ENCODE peak calls at places on chromosomes 3 and 15, in four cellular contexts. Y is brain microvascular endothelial cell, U is fibroblast of mammary gland, X is neuronal stem cell. M is an unnamed sample.

GRCh38 chr15:80679805-80680175 is 15.3 kb upstream of the ABHD17C start:
- DNase-seq in X (no peak), Y (no peak), U (no peak), M (no peak)

GRCh38 chr3:72482589-72483249 is 365.5 kb downstream of the SHQ1 start:
- DNase-seq in U (peak; percentile 91), Y (peak; percentile 77), X (no peak), M (peak; percentile 60)

GRCh38 chr15:78712797-78713515 is 71.9 kb upstream of the CHRNB4 start:
- DNase-seq in U (no peak), Y (no peak), X (no peak), M (no peak)

GRCh38 chr3:101824691-101825090 is 24.6 kb upstream of the NFKBIZ start:
- DNase-seq in U (peak; percentile 80), X (no peak), Y (no peak), M (peak; percentile 65)

GRCh38 chr3:50664959-50665602 is 9.6 kb upstream of the DOCK3 start:
- DNase-seq in X (no peak), Y (no peak), U (no peak), M (no peak)

GRCh38 chr3:70989174-70989573 is 594.4 kb downstream of the FOXP1 start:
- DNase-seq in U (peak; percentile 82), X (no peak), Y (no peak), M (peak; percentile 82)

GRCh38 chr15:31435891-31436628 is 109.4 kb downstream of the KLF13 start:
- DNase-seq in U (peak; percentile 67), Y (no peak), X (no peak), M (peak; percentile 44)

GRCh38 chr3:138458774-138459499 is 24.5 kb downstream of the ESYT3 start:
- DNase-seq in Y (no peak), X (no peak), U (no peak), M (no peak)

GRCh38 chr15:93152264-93152884 is 63.4 kb upstream of the RGMA start:
- DNase-seq in Y (no peak), U (no peak), X (no peak), M (no peak)

GRCh38 chr15:65580287-65580686 is 30.6 kb downstream of the INTS14 start:
- DNase-seq in U (peak; percentile 83), Y (peak; percentile 64), X (no peak), M (peak; percentile 67)

GRCh38 chr3:37492977-37493471 is 318.6 kb upstream of the LRRFIP2 start:
- DNase-seq in U (peak; percentile 58), Y (no peak), X (no peak), M (peak; percentile 68)

GRCh38 chr3:126441256-126441880 is 34.3 kb downstream of the ZXDC start:
- DNase-seq in X (no peak), Y (no peak), U (no peak), M (no peak)

GRCh38 chr15:96693515-96693914 is 363.0 kb downstream of the NR2F2 start:
- DNase-seq in U (no peak), X (no peak), Y (no peak), M (no peak)

GRCh38 chr3:136899622-136900158 is 37.7 kb downstream of the NCK1 start:
- DNase-seq in U (no peak), X (no peak), Y (no peak), M (no peak)

GRCh38 chr15:70442211-70442610 is 321.1 kb downstream of the UACA start:
- DNase-seq in X (no peak), Y (no peak), U (no peak), M (no peak)

GRCh38 chr15:50176869-50177268 is 5.1 kb upstream of the SLC27A2 start:
- DNase-seq in X (no peak), U (peak; percentile 8), Y (peak; percentile 23), M (no peak)

GRCh38 chr3:129689036-129689435 is 82.6 kb upstream of the PLXND1 start:
- DNase-seq in Y (no peak), U (no peak), X (no peak), M (no peak)

GRCh38 chr3:23750573-23751484 is 54.9 kb upstream of the UBE2E1 start:
- DNase-seq in Y (no peak), U (no peak), X (no peak), M (no peak)
- H3K4me3 ChIP-seq in Y (no peak overlapping the region), U (no peak overlapping the region), X (peak overlapping the region; percentile 29), M (no peak overlapping the region)

GRCh38 chr3:184570035-184570434 is 8.4 kb downstream of the EPHB3 start:
- DNase-seq in Y (no peak), U (no peak), X (no peak), M (no peak)

GRCh38 chr3:184567924-184568590 is 6.5 kb downstream of the EPHB3 start:
- DNase-seq in X (no peak), U (no peak), Y (no peak), M (no peak)

GRCh38 chr3:184568591-184568917 is 7.0 kb downstream of the EPHB3 start:
- DNase-seq in Y (no peak), X (no peak), U (no peak), M (no peak)

GRCh38 chr3:184570501-184570900 is 8.9 kb downstream of the EPHB3 start:
- DNase-seq in X (peak; percentile 90), U (no peak), Y (no peak), M (no peak)

GRCh38 chr3:184568918-184569829 is 7.6 kb downstream of the EPHB3 start:
- DNase-seq in Y (peak; percentile 75), U (peak; percentile 97), X (no peak), M (peak; percentile 99)
- H3K4me3 ChIP-seq in Y (peak overlapping the region; percentile 53), U (peak overlapping the region; percentile 32), X (peak overlapping the region; percentile 53), M (peak overlapping the region; percentile 61)

GRCh38 chr3:64148955-64149653 is 76.2 kb downstream of the PRICKLE2 start:
- DNase-seq in Y (no peak), X (no peak), U (no peak), M (no peak)

GRCh38 chr3:64151335-64151871 is 73.9 kb downstream of the PRICKLE2 start:
- DNase-seq in X (no peak), U (no peak), Y (no peak), M (no peak)

GRCh38 chr3:64152100-64152499 is 73.2 kb downstream of the PRICKLE2 start:
- DNase-seq in X (no peak), U (peak; percentile 94), Y (peak; percentile 49), M (peak; percentile 82)

GRCh38 chr3:64150527-64151238 is 74.6 kb downstream of the PRICKLE2 start:
- DNase-seq in X (no peak), U (peak; percentile 67), Y (peak; percentile 98), M (peak; percentile 89)

DNA sequence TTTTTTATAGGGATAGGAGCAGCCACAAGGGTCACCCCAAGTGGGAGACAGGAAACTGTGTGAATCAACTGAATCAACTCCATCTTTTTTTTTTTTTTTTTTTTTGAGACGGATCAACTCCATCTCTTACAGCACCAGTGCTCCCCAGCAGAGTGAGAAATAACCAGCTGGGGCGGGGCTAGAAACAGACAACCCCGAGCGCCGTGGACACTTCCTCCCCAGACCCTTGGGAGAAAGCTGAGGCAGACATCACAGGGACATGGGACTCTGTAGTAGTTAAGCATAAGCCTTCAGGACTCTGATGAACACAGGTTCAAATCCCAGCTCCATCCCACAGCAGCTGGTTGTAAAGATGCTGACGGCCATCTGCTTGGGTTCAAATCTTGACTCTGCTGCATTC is 75.4 kb downstream of the PRICKLE2 start:
- DNase-seq in X (no peak), U (no peak), Y (no peak), M (no peak)
- H3K4me3 ChIP-seq in X (no peak overlapping the region), U (no peak overlapping the region), Y (no peak overlapping the region), M (no peak overlapping the region)

DNA sequence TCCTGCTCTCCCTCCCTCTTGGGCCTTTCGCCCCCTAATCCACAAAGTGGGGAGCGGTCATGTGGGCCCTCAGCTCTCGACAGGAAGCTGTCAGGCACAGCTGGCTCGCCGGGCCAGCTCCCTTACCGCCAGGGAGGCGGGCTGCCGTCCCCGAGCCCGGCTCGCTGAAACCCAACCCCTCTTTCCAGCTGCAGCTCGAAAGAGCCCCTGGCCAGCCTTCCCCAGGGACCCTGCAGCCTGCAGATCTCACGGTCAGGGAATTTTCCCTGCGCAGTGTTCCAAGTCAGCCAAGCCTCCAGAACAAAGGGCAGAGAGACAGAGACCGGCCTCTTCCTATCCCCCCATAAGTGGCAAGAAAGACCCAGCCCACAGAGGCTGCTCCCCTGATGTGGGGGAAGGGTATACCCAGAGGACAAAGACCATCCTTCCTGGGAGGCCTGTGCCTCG is 32.8 kb downstream of the MAGEF1 start:
- DNase-seq in U (peak; percentile 31), Y (no peak), X (peak; percentile 51), M (no peak)
- H3K4me3 ChIP-seq in U (no peak overlapping the region), Y (no peak overlapping the region), X (peak overlapping the region; percentile 28), M (no peak overlapping the region)

DNA sequence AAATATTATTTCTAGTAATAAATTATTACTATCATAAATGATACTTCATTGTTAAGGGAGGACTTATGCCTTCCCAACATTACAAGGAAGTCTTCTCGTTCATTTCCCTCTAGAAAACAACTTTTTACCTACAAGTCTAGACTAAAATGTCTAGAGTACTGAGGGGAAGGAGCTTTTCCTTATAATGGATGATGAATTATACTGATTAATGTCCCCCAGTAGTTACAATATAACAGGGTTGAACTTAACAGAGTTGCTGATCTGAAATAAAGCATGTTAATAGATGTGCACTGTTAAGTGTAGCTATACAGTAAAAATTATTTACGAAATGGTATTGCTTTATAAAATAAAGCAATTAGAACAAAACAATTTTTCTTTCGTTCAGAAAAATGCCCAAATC is 2.7 kb upstream of the MNS1 start:
- DNase-seq in Y (no peak), U (no peak), X (no peak), M (no peak)
- H3K4me3 ChIP-seq in Y (no peak overlapping the region), U (no peak overlapping the region), X (no peak overlapping the region), M (no peak overlapping the region)

DNA sequence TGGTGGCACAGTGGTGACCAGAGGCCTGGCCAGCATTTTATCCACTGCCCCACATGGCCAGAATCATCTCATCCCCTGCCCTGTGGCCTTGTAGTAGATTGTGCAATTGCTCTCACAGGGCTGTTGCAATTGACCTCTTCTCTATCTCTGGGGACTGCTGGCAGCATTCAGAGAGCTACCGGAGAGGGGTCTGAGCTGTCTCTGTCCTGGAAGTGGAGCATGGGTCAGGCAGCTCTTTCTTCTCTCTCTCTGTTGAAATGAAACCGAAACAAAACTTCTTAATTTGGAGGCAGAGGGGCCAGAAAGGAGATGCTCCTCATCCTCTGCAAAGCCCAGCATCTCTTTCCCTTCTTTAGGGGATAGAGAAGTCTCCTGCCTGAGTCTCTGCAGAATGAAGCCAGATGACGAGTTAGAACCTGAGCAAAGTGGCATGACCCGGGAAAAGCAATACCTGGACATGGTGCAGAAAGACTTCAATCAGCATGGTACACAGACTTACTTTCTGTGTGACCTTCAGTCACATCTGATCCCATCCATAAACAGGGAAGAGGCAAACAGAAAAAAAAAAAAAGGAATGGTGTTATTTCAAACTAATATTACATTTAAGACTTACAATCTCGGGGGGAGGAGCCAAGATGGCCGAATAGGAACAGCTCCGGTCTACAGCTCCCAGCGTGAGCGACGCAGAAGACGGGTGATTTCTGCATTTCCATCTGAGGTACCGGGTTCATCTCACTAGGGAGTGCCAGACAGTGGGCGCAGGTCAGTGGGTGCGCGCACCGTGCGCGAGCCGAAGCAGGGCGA is 144.5 kb upstream of the BCL6 start:
- DNase-seq in Y (no peak), U (peak; percentile 67), X (no peak), M (no peak)
- H3K4me3 ChIP-seq in Y (no peak overlapping the region), U (no peak overlapping the region), X (no peak overlapping the region), M (no peak overlapping the region)

GRCh38 chr3:194140520-194141414 is 4.8 kb downstream of the HES1 start:
- DNase-seq in U (peak; percentile 53), Y (peak; percentile 66), X (peak; percentile 44), M (peak; percentile 48)
- H3K4me3 ChIP-seq in U (peak overlapping the region; percentile 29), Y (peak overlapping the region; percentile 30), X (peak overlapping the region; percentile 54), M (peak overlapping the region; percentile 37)

GRCh38 chr3:177494216-177494615 is 296.9 kb upstream of the TBL1XR1 start:
- DNase-seq in Y (no peak), U (no peak), X (no peak), M (no peak)

GRCh38 chr3:177498037-177498857 is 301.0 kb upstream of the TBL1XR1 start:
- DNase-seq in Y (peak; percentile 45), X (no peak), U (peak; percentile 68), M (no peak)

GRCh38 chr3:177499779-177500423 is 302.6 kb upstream of the TBL1XR1 start:
- DNase-seq in Y (no peak), X (no peak), U (no peak), M (no peak)
- H3K4me3 ChIP-seq in Y (no peak overlapping the region), X (no peak overlapping the region), U (no peak overlapping the region), M (no peak overlapping the region)

M was measured in AG10803.